ENCODE peak calls at places on chromosomes 16 and 17, in five cellular contexts. One of them, this sample, is unnamed.

GRCh38 chr17:39705786-39706348 is 6.0 kb downstream of the ERBB2 start:
- DNase-seq in Kasumi-1: no peak
- DNase-seq in EL: no peak
- DNase-seq in nephron progenitor cell: no peak
- DNase-seq in left kidney: peak
- DNase-seq in this sample: peak

GRCh38 chr17:29215717-29216116 is 30.9 kb upstream of the CRYBA1 start:
- DNase-seq in Kasumi-1: no peak
- DNase-seq in EL: peak
- DNase-seq in nephron progenitor cell: no peak
- DNase-seq in left kidney: no peak
- DNase-seq in this sample: peak

GRCh38 chr16:20300312-20301097 is 26.8 kb downstream of the GP2 start:
- DNase-seq in Kasumi-1: peak
- DNase-seq in EL: peak
- DNase-seq in nephron progenitor cell: peak
- DNase-seq in left kidney: peak
- DNase-seq in this sample: peak

GRCh38 chr16:58426960-58427359 is 34.7 kb downstream of the GINS3 start:
- DNase-seq in Kasumi-1: no peak
- DNase-seq in EL: no peak
- DNase-seq in nephron progenitor cell: no peak
- DNase-seq in left kidney: no peak
- DNase-seq in this sample: no peak

GRCh38 chr16:81096715-81097208 is 567 bp upstream of the GCSH start:
- DNase-seq in Kasumi-1: no peak
- DNase-seq in EL: no peak
- DNase-seq in nephron progenitor cell: no peak
- DNase-seq in left kidney: no peak
- DNase-seq in this sample: no peak

GRCh38 chr17:49820773-49821172 is 27.1 kb downstream of the TAC4 start:
- DNase-seq in Kasumi-1: no peak
- DNase-seq in EL: no peak
- DNase-seq in nephron progenitor cell: no peak
- DNase-seq in left kidney: no peak
- DNase-seq in this sample: no peak

GRCh38 chr17:43530303-43531081 is 15.6 kb downstream of the ETV4 start:
- DNase-seq in Kasumi-1: peak
- DNase-seq in EL: peak
- DNase-seq in nephron progenitor cell: peak
- DNase-seq in left kidney: peak
- DNase-seq in this sample: peak

GRCh38 chr17:337453-337852 is 15.2 kb downstream of the RPH3AL start:
- DNase-seq in Kasumi-1: no peak
- DNase-seq in EL: no peak
- DNase-seq in nephron progenitor cell: no peak
- DNase-seq in left kidney: no peak
- DNase-seq in this sample: no peak

GRCh38 chr17:16940116-16940881 is 31.6 kb downstream of the TNFRSF13B start:
- DNase-seq in Kasumi-1: no peak
- DNase-seq in EL: no peak
- DNase-seq in nephron progenitor cell: no peak
- DNase-seq in left kidney: peak
- DNase-seq in this sample: no peak

GRCh38 chr17:72237223-72237622 is 116.4 kb downstream of the SOX9 start:
- DNase-seq in Kasumi-1: no peak
- DNase-seq in EL: no peak
- DNase-seq in nephron progenitor cell: no peak
- DNase-seq in left kidney: no peak
- DNase-seq in this sample: no peak

GRCh38 chr17:74569392-74570003 is 2.2 kb upstream of the CD300H start:
- DNase-seq in Kasumi-1: peak
- DNase-seq in EL: peak
- DNase-seq in nephron progenitor cell: no peak
- DNase-seq in left kidney: peak
- DNase-seq in this sample: peak

GRCh38 chr16:87392823-87393679 is 915 bp downstream of the MAP1LC3B start:
- DNase-seq in Kasumi-1: peak
- DNase-seq in EL: peak
- DNase-seq in nephron progenitor cell: peak
- DNase-seq in left kidney: peak
- DNase-seq in this sample: peak

GRCh38 chr17:72677714-72678390 is 414.6 kb downstream of the SLC39A11 start:
- DNase-seq in Kasumi-1: no peak
- DNase-seq in EL: peak
- DNase-seq in nephron progenitor cell: no peak
- DNase-seq in left kidney: no peak
- DNase-seq in this sample: no peak

This sample was measured in mammary epithelial cell.